ENCODE peak calls at places on chromosomes 3 and 15, in nine cellular contexts. One of them, this sample, is unnamed.

GRCh38 chr15:49215768-49216739 is 46.0 kb downstream of the GALK2 start:
- DNase-seq in tibial artery: no peak
- DNase-seq in uterus: no peak
- DNase-seq in hepatocyte: no peak
- DNase-seq in left lung: peak; percentile 70
- DNase-seq in GM23338: peak; percentile 60
- DNase-seq in neural progenitor cell: peak; percentile 44
- DNase-seq in neuronal stem cell: no peak
- DNase-seq in A549: peak; percentile 19
- DNase-seq in this sample: no peak

GRCh38 chr15:73268457-73268856 is 100.3 kb downstream of the HCN4 start:
- DNase-seq in tibial artery: no peak
- DNase-seq in hepatocyte: no peak
- DNase-seq in A549: no peak
- DNase-seq in uterus: no peak
- DNase-seq in GM23338: no peak
- DNase-seq in neural progenitor cell: no peak
- DNase-seq in neuronal stem cell: no peak
- DNase-seq in left lung: no peak
- DNase-seq in this sample: no peak

GRCh38 chr15:55389276-55389631 is 18.9 kb downstream of the CCPG1 start:
- DNase-seq in hepatocyte: no peak
- DNase-seq in A549: peak; percentile 31
- DNase-seq in tibial artery: no peak
- DNase-seq in uterus: no peak
- DNase-seq in left lung: no peak
- DNase-seq in neuronal stem cell: no peak
- DNase-seq in GM23338: no peak
- DNase-seq in neural progenitor cell: no peak
- DNase-seq in this sample: no peak

GRCh38 chr3:72892081-72892763 is 4.4 kb downstream of the GXYLT2 start:
- DNase-seq in GM23338: no peak
- DNase-seq in neural progenitor cell: no peak
- DNase-seq in neuronal stem cell: no peak
- DNase-seq in uterus: peak; percentile 70
- DNase-seq in A549: no peak
- DNase-seq in tibial artery: no peak
- DNase-seq in left lung: no peak
- DNase-seq in hepatocyte: peak; percentile 55
- DNase-seq in this sample: no peak

GRCh38 chr15:90915216-90915807 is 12.2 kb downstream of the MAN2A2 start:
- DNase-seq in GM23338: no peak
- DNase-seq in A549: no peak
- DNase-seq in uterus: no peak
- DNase-seq in neuronal stem cell: no peak
- DNase-seq in neural progenitor cell: no peak
- DNase-seq in hepatocyte: no peak
- DNase-seq in tibial artery: no peak
- DNase-seq in left lung: no peak
- DNase-seq in this sample: no peak

GRCh38 chr3:16866447-16867025 is 18.2 kb upstream of the PLCL2 start:
- DNase-seq in A549: no peak
- DNase-seq in neural progenitor cell: no peak
- DNase-seq in tibial artery: no peak
- DNase-seq in GM23338: no peak
- DNase-seq in uterus: no peak
- DNase-seq in neuronal stem cell: no peak
- DNase-seq in left lung: no peak
- DNase-seq in hepatocyte: no peak
- DNase-seq in this sample: no peak

GRCh38 chr3:151609491-151609890 is 124.2 kb upstream of the AADACL2 start:
- DNase-seq in uterus: no peak
- DNase-seq in hepatocyte: no peak
- DNase-seq in A549: no peak
- DNase-seq in neuronal stem cell: no peak
- DNase-seq in tibial artery: no peak
- DNase-seq in neural progenitor cell: no peak
- DNase-seq in GM23338: no peak
- DNase-seq in left lung: no peak
- DNase-seq in this sample: no peak

GRCh38 chr15:53762916-53763315 is 3.5 kb upstream of the WDR72 start:
- DNase-seq in uterus: no peak
- DNase-seq in GM23338: no peak
- DNase-seq in tibial artery: no peak
- DNase-seq in A549: no peak
- DNase-seq in hepatocyte: no peak
- DNase-seq in neuronal stem cell: no peak
- DNase-seq in neural progenitor cell: no peak
- DNase-seq in left lung: no peak
- DNase-seq in this sample: no peak

GRCh38 chr15:98854496-98854895 is 153.1 kb downstream of the PGPEP1L start:
- DNase-seq in neural progenitor cell: no peak
- DNase-seq in left lung: no peak
- DNase-seq in A549: no peak
- DNase-seq in uterus: no peak
- DNase-seq in neuronal stem cell: no peak
- DNase-seq in hepatocyte: no peak
- DNase-seq in GM23338: no peak
- DNase-seq in tibial artery: peak; percentile 83
- DNase-seq in this sample: no peak

GRCh38 chr3:23117856-23118255 is 85.3 kb upstream of the UBE2E2 start:
- DNase-seq in GM23338: no peak
- DNase-seq in neural progenitor cell: no peak
- DNase-seq in left lung: no peak
- DNase-seq in neuronal stem cell: no peak
- DNase-seq in A549: no peak
- DNase-seq in uterus: no peak
- DNase-seq in tibial artery: no peak
- DNase-seq in hepatocyte: no peak
- DNase-seq in this sample: no peak

GRCh38 chr3:44264146-44264545 is 22.5 kb downstream of the TOPAZ1 start:
- DNase-seq in tibial artery: no peak
- DNase-seq in left lung: no peak
- DNase-seq in GM23338: no peak
- DNase-seq in A549: no peak
- DNase-seq in uterus: no peak
- DNase-seq in neural progenitor cell: no peak
- DNase-seq in hepatocyte: no peak
- DNase-seq in neuronal stem cell: no peak
- DNase-seq in this sample: no peak

GRCh38 chr3:172305974-172306373 is 142.3 kb downstream of the GHSR start:
- DNase-seq in uterus: no peak
- DNase-seq in A549: no peak
- DNase-seq in hepatocyte: no peak
- DNase-seq in left lung: no peak
- DNase-seq in tibial artery: no peak
- DNase-seq in neuronal stem cell: no peak
- DNase-seq in GM23338: no peak
- DNase-seq in neural progenitor cell: no peak
- DNase-seq in this sample: no peak

GRCh38 chr3:191292243-191292642 is 37.0 kb upstream of the CCDC50 start:
- DNase-seq in uterus: no peak
- DNase-seq in hepatocyte: no peak
- DNase-seq in neural progenitor cell: no peak
- DNase-seq in left lung: no peak
- DNase-seq in tibial artery: no peak
- DNase-seq in GM23338: no peak
- DNase-seq in neuronal stem cell: no peak
- DNase-seq in A549: no peak
- DNase-seq in this sample: no peak

GRCh38 chr3:150348500-150348899 is 59.6 kb upstream of the TSC22D2 start:
- DNase-seq in hepatocyte: peak; percentile 62
- DNase-seq in neuronal stem cell: no peak
- DNase-seq in neural progenitor cell: no peak
- DNase-seq in A549: peak; percentile 85
- DNase-seq in GM23338: no peak
- DNase-seq in left lung: no peak
- DNase-seq in uterus: peak; percentile 39
- DNase-seq in tibial artery: no peak
- DNase-seq in this sample: no peak

GRCh38 chr3:180646187-180646790 is 33.0 kb downstream of the CCDC39 start:
- DNase-seq in hepatocyte: no peak
- DNase-seq in left lung: no peak
- DNase-seq in uterus: no peak
- DNase-seq in neuronal stem cell: no peak
- DNase-seq in GM23338: peak; percentile 39
- DNase-seq in neural progenitor cell: no peak
- DNase-seq in tibial artery: no peak
- DNase-seq in A549: peak; percentile 2
- DNase-seq in this sample: no peak

GRCh38 chr3:45055411-45056143 is 29.5 kb downstream of the CLEC3B start:
- DNase-seq in neural progenitor cell: peak; percentile 69
- DNase-seq in left lung: no peak
- DNase-seq in A549: peak; percentile 49
- DNase-seq in uterus: no peak
- DNase-seq in hepatocyte: no peak
- DNase-seq in GM23338: peak; percentile 72
- DNase-seq in tibial artery: no peak
- DNase-seq in neuronal stem cell: no peak
- DNase-seq in this sample: no peak

GRCh38 chr15:45157974-45158373 is 28.2 kb downstream of the DUOX1 start:
- DNase-seq in A549: no peak
- DNase-seq in uterus: no peak
- DNase-seq in tibial artery: no peak
- DNase-seq in GM23338: peak; percentile 34
- DNase-seq in neural progenitor cell: peak; percentile 52
- DNase-seq in left lung: no peak
- DNase-seq in hepatocyte: peak; percentile 57
- DNase-seq in neuronal stem cell: peak; percentile 45
- DNase-seq in this sample: no peak

DNA sequence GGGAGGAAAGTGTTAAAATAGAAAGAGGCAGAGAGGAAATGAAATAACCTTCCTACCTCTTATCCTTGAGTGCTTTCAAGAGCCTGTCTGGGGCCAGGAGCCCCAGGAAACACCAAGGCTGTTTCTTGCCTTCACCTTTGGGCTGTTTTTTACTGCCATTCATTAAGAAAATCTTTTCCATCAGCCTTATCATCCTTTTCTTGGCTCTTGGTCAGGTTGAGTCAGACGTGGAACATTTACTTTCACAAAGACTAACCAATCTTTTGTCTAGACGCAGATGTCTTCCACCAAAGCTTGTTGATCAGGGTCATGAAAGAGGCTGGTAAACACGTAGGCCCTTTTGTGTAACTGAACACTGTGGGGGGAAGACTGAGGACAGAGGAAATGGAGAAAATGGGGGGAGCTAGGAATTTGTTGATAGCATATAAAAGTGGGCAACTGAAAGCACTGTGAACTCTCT is 151.0 kb upstream of the THBS1 start:
- DNase-seq in A549: peak; percentile 24
- DNase-seq in uterus: peak; percentile 36
- DNase-seq in neuronal stem cell: no peak
- DNase-seq in GM23338: no peak
- DNase-seq in left lung: no peak
- DNase-seq in tibial artery: no peak
- DNase-seq in hepatocyte: peak; percentile 19
- DNase-seq in neural progenitor cell: no peak
- DNase-seq in this sample: no peak
- H3K4me1 ChIP-seq in A549: peaks cover 14% of the 10 kb centered on the region
- H3K4me1 ChIP-seq in uterus: no peaks in the 10 kb centered on the region
- H3K4me1 ChIP-seq in neuronal stem cell: peaks cover 20% of the 10 kb centered on the region
- H3K4me1 ChIP-seq in GM23338: peaks cover 12% of the 10 kb centered on the region
- H3K4me1 ChIP-seq in left lung: peaks cover 29% of the 10 kb centered on the region
- H3K4me1 ChIP-seq in tibial artery: peaks cover 43% of the 10 kb centered on the region
- H3K4me1 ChIP-seq in hepatocyte: peaks cover 14% of the 10 kb centered on the region
- H3K4me1 ChIP-seq in neural progenitor cell: peaks cover 6% of the 10 kb centered on the region
- H3K4me1 ChIP-seq in this sample: peaks cover 17% of the 10 kb centered on the region

DNA sequence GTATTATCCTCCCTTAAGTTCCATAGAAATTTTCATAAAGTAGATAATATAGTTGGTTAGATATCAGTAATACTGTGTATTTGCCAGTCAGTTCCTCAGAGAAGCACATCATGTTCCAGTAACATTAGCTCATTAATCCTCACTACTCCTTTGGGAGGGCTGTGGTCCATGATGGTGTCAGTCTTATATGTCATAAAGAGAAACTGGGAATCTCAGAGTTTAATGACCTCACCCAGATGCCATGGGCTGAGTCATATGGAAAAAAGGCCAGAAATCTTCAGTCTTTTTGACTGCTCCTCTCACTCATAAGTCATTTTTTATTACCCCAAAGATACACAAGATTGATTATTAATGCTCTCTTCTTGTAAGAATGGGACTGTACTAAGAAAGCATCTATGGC is 188.6 kb downstream of the CHL1 start:
- DNase-seq in neuronal stem cell: no peak
- DNase-seq in hepatocyte: peak; percentile 39
- DNase-seq in GM23338: no peak
- DNase-seq in A549: peak; percentile 5
- DNase-seq in neural progenitor cell: no peak
- DNase-seq in tibial artery: no peak
- DNase-seq in uterus: peak; percentile 28
- DNase-seq in left lung: no peak
- DNase-seq in this sample: no peak
- H3K4me1 ChIP-seq in neuronal stem cell: no peaks in the 10 kb centered on the region
- H3K4me1 ChIP-seq in hepatocyte: peaks cover 4% of the 10 kb centered on the region
- H3K4me1 ChIP-seq in GM23338: no peaks in the 10 kb centered on the region
- H3K4me1 ChIP-seq in A549: no peaks in the 10 kb centered on the region
- H3K4me1 ChIP-seq in neural progenitor cell: no peaks in the 10 kb centered on the region
- H3K4me1 ChIP-seq in tibial artery: no peaks in the 10 kb centered on the region
- H3K4me1 ChIP-seq in uterus: no peaks in the 10 kb centered on the region
- H3K4me1 ChIP-seq in left lung: no peaks in the 10 kb centered on the region
- H3K4me1 ChIP-seq in this sample: no peaks in the 10 kb centered on the region

DNA sequence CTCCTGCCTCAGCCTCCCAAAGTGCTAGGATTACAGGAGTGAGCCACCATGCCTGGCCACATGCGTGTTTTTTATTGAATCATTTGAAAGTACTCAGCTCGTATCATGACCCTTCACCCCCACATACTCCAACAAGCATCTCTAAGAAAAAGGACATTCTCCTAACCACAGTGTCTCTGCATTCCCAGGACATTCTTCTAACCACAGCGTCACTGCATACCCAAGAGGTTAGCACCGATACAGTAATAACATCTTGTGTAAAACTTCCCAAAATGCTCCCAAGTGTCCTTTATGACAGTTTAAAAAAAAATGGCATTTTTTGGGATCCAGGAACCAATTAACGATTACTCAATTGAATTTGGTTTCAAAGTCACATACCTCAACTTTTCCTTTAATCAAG is 39.6 kb downstream of the FLNB start:
- DNase-seq in tibial artery: no peak
- DNase-seq in left lung: no peak
- DNase-seq in A549: no peak
- DNase-seq in neuronal stem cell: no peak
- DNase-seq in hepatocyte: no peak
- DNase-seq in GM23338: no peak
- DNase-seq in neural progenitor cell: no peak
- DNase-seq in uterus: no peak
- DNase-seq in this sample: no peak
- H3K4me1 ChIP-seq in tibial artery: peaks cover 98% of the 10 kb centered on the region
- H3K4me1 ChIP-seq in left lung: peaks cover 40% of the 10 kb centered on the region
- H3K4me1 ChIP-seq in A549: peaks cover 100% of the 10 kb centered on the region
- H3K4me1 ChIP-seq in neuronal stem cell: peaks cover 10% of the 10 kb centered on the region
- H3K4me1 ChIP-seq in hepatocyte: peaks cover 62% of the 10 kb centered on the region
- H3K4me1 ChIP-seq in GM23338: peaks cover 53% of the 10 kb centered on the region
- H3K4me1 ChIP-seq in neural progenitor cell: peaks cover 22% of the 10 kb centered on the region
- H3K4me1 ChIP-seq in uterus: no peaks in the 10 kb centered on the region
- H3K4me1 ChIP-seq in this sample: peaks cover 53% of the 10 kb centered on the region

DNA sequence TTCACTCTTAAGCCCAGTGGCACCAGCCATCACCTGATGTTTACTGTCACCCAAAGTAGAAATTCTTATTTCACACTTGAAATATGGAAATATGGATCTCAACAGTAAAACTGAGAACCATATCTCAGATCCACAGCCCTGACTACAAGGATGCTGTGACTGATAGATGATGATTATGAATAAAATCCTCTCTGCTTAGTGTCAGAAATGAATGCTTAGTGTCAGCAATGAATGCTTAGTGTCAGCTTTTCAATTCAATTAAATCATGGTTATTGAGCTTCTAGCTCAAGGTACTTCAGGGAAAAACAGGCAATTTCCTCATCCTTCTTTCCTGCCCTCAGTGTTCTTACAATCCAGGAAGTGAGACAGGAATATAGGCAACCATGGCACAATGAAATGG is 392.3 kb downstream of the LSAMP start:
- DNase-seq in hepatocyte: no peak
- DNase-seq in uterus: no peak
- DNase-seq in left lung: no peak
- DNase-seq in neural progenitor cell: no peak
- DNase-seq in tibial artery: no peak
- DNase-seq in neuronal stem cell: no peak
- DNase-seq in GM23338: no peak
- DNase-seq in A549: no peak
- DNase-seq in this sample: no peak
- H3K4me1 ChIP-seq in hepatocyte: no peaks in the 10 kb centered on the region
- H3K4me1 ChIP-seq in uterus: no peaks in the 10 kb centered on the region
- H3K4me1 ChIP-seq in left lung: no peaks in the 10 kb centered on the region
- H3K4me1 ChIP-seq in neural progenitor cell: peaks cover 11% of the 10 kb centered on the region
- H3K4me1 ChIP-seq in tibial artery: no peaks in the 10 kb centered on the region
- H3K4me1 ChIP-seq in neuronal stem cell: peaks cover 2% of the 10 kb centered on the region
- H3K4me1 ChIP-seq in GM23338: no peaks in the 10 kb centered on the region
- H3K4me1 ChIP-seq in A549: no peaks in the 10 kb centered on the region
- H3K4me1 ChIP-seq in this sample: no peaks in the 10 kb centered on the region

This sample was measured in thoracic aorta.